ENCODE peak calls at places on chromosome 16, in nine cellular contexts. U is heart left ventricle; F is tibial nerve; I is small intestine; P is aorta; K is spleen; M is brain microvascular endothelial cell; E is CD4-positive, CD25-positive, alpha-beta regulatory T cell; D is H9. X is an unnamed sample.

GRCh38 chr16:57245472-57246113 is 534 bp downstream of the ARL2BP start:
- DNase-seq in U (peak), F (no peak), I (peak), P (no peak), K (no peak), M (no peak), E (no peak), D (no peak), X (peak)

GRCh38 chr16:1494129-1494640 is 1.0 kb downstream of the TELO2 start:
- DNase-seq in U (peak), F (no peak), I (peak), P (peak), K (peak), M (peak), E (no peak), D (peak), X (peak)

GRCh38 chr16:9042943-9043680 is 48.3 kb upstream of the HAPSTR1 start:
- DNase-seq in U (no peak), F (no peak), I (no peak), P (no peak), K (no peak), M (peak), E (no peak), D (no peak), X (no peak)

GRCh38 chr16:75198135-75198600 is 8.8 kb downstream of the CTRB2 start:
- DNase-seq in U (no peak), F (no peak), I (no peak), P (peak), K (peak), M (peak), E (no peak), D (no peak), X (no peak)

GRCh38 chr16:4288148-4288921 is 15.5 kb upstream of the TFAP4 start:
- DNase-seq in U (peak), F (peak), I (peak), P (peak), K (peak), M (no peak), E (peak), D (peak), X (peak)

GRCh38 chr16:10569629-10570028 is 10.8 kb downstream of the EMP2 start:
- DNase-seq in U (no peak), F (no peak), I (no peak), P (no peak), K (no peak), M (no peak), E (no peak), D (no peak), X (no peak)

GRCh38 chr16:80084614-80085013 is 456.2 kb upstream of the DYNLRB2 start:
- DNase-seq in U (peak), F (no peak), I (peak), P (no peak), K (no peak), M (peak), E (no peak), D (peak), X (peak)

GRCh38 chr16:67749436-67750078 is 30.4 kb upstream of the GFOD2 start:
- DNase-seq in U (no peak), F (no peak), I (no peak), P (no peak), K (no peak), M (no peak), E (no peak), D (no peak), X (no peak)

GRCh38 chr16:52569296-52569695 is 22.4 kb upstream of the TOX3 start:
- DNase-seq in U (no peak), F (no peak), I (peak), P (no peak), K (no peak), M (no peak), E (no peak), D (no peak), X (no peak)

GRCh38 chr16:16144416-16144815 is 78.9 kb downstream of the ABCC6 start:
- DNase-seq in U (no peak), F (no peak), I (no peak), P (no peak), K (no peak), M (no peak), E (no peak), D (no peak), X (no peak)

GRCh38 chr16:9070295-9070694 is 21.1 kb upstream of the HAPSTR1 start:
- DNase-seq in U (no peak), F (no peak), I (no peak), P (peak), K (peak), M (no peak), E (no peak), D (no peak), X (no peak)

GRCh38 chr16:67862623-67863583 is 9.9 kb upstream of the EDC4 start:
- DNase-seq in U (peak), F (peak), I (no peak), P (peak), K (no peak), M (peak), E (no peak), D (no peak), X (peak)

GRCh38 chr16:8632675-8633182 is 11.2 kb downstream of the METTL22 start:
- DNase-seq in U (peak), F (no peak), I (no peak), P (no peak), K (peak), M (no peak), E (no peak), D (no peak), X (peak)

GRCh38 chr16:23866628-23867027 is 30.8 kb downstream of the PRKCB start:
- DNase-seq in U (no peak), F (no peak), I (no peak), P (no peak), K (no peak), M (no peak), E (no peak), D (no peak), X (no peak)

GRCh38 chr16:89365044-89365467 is 125.3 kb downstream of the ANKRD11 start:
- DNase-seq in U (no peak), F (no peak), I (no peak), P (no peak), K (no peak), M (peak), E (no peak), D (no peak), X (no peak)

GRCh38 chr16:86364653-86365380 is 145.5 kb upstream of the FOXF1 start:
- DNase-seq in U (no peak), F (no peak), I (no peak), P (no peak), K (no peak), M (no peak), E (no peak), D (no peak), X (no peak)
- H3K27ac ChIP-seq in U (no peak), F (no peak), I (peak), P (no peak), K (no peak), M (no peak), E (no peak), D (no peak), X (no peak)

GRCh38 chr16:56101480-56101879 is 89.8 kb upstream of the GNAO1 start:
- DNase-seq in U (no peak), F (no peak), I (no peak), P (no peak), K (no peak), M (no peak), E (no peak), D (no peak), X (no peak)
- H3K27ac ChIP-seq in U (peak), F (no peak), I (no peak), P (no peak), K (peak), M (no peak), E (no peak), D (no peak), X (no peak)

GRCh38 chr16:66634527-66635196 is 30.2 kb downstream of the CMTM3 start:
- DNase-seq in U (no peak), F (no peak), I (no peak), P (no peak), K (no peak), M (no peak), E (no peak), D (no peak), X (no peak)
- H3K27ac ChIP-seq in U (no peak), F (no peak), I (no peak), P (no peak), K (no peak), M (no peak), E (no peak), D (no peak), X (no peak)

GRCh38 chr16:69190598-69190997 is 3.6 kb downstream of the SNTB2 start:
- DNase-seq in U (no peak), F (no peak), I (no peak), P (no peak), K (no peak), M (no peak), E (no peak), D (no peak), X (no peak)

GRCh38 chr16:69187387-69187890 is 475 bp downstream of the SNTB2 start:
- DNase-seq in U (peak), F (peak), I (peak), P (peak), K (peak), M (no peak), E (peak), D (peak), X (peak)

GRCh38 chr16:69187891-69188451 is 1.0 kb downstream of the SNTB2 start:
- DNase-seq in U (no peak), F (peak), I (peak), P (no peak), K (peak), M (peak), E (peak), D (no peak), X (peak)

GRCh38 chr16:69190046-69190588 is 3.2 kb downstream of the SNTB2 start:
- DNase-seq in U (no peak), F (no peak), I (no peak), P (no peak), K (no peak), M (no peak), E (no peak), D (no peak), X (no peak)

DNA sequence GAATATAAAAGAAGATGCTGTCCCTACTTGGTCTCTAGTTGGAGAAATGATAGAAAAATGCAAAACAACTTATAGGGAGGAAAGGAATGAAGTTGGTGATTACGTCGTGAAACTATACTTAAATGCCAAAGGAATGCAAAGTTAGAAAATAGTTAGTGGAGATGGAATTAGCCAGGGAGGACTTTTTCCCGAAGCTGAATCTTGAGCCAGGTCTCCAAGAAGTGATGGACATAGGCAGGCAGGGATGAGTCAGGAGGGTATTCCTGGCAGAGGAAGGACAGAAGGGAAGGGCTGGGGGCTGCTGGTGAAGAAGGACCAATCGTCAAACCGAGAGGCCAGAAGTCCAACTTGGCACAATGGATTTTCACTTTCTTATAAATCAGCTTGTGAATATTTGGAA is 1.8 kb downstream of the SNTB2 start:
- DNase-seq in U (no peak), F (no peak), I (no peak), P (no peak), K (no peak), M (peak), E (no peak), D (no peak), X (no peak)
- H3K27ac ChIP-seq in U (no peak), F (peak), I (no peak), P (no peak), K (peak), M (no peak), E (no peak), D (no peak), X (no peak)

DNA sequence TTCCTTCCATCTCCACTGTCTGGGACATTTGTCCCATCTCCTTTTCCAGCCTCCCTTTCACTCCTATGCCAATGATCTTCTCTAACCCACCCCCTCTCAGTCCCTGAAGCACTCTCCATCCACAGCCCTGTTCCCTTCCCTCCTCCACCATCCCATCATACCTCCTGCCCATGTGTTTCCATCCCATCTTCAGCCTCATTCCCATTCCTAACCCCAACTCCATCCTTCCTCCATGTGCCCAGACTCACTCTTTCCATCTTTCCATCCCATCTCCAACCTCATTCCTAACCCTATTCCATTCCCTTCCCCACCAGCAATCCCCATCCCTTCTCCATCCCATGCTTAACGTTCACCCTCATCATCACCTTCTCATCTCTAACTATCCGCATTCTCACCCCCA is 4.3 kb downstream of the IL27 start:
- DNase-seq in U (no peak), F (no peak), I (no peak), P (no peak), K (no peak), M (no peak), E (no peak), D (no peak), X (no peak)
- H3K27ac ChIP-seq in U (no peak), F (no peak), I (no peak), P (no peak), K (no peak), M (no peak), E (no peak), D (no peak), X (no peak)

DNA sequence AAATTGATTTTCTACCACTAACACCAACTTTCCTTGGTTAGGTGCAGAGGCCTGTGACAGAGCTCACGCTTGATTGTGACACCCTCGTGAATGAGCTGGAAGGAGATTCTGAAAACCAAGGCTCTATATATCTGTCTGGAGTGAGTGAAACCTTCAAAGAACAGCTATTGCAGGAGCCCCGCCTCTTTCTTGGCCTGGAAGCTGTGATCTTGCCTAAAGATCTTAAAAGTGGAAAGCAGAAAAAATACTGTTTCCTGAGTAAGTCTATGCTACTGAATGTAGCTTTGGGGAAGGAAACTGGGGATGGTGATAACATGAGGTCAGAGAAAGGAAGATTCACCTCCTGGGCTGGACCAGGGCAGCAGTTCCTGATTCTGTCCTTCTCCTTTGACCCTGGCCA is 38.3 kb downstream of the REXO5 start:
- DNase-seq in U (no peak), F (no peak), I (no peak), P (no peak), K (no peak), M (no peak), E (no peak), D (no peak), X (no peak)
- H3K27ac ChIP-seq in U (no peak), F (no peak), I (peak), P (no peak), K (peak), M (no peak), E (no peak), D (no peak), X (no peak)